ENCODE peak calls at places on chromosomes 1 and 21, in four cellular contexts. X is cardiac muscle cell, N is endodermal cell, G is suprapubic skin. M is an unnamed sample.
A peak's percentile ranks its signal among the peaks of the same experiment; 100 is the strongest.

GRCh38 chr1:224804220-224804619 is 125.3 kb upstream of the DNAH14 start:
- DNase-seq in G (no peak), X (no peak), N (no peak), M (no peak)

GRCh38 chr1:43348809-43349593 is 9.8 kb upstream of the CDC20 start:
- DNase-seq in G (peak; percentile 88), X (peak; percentile 78), N (peak; percentile 98), M (peak; percentile 95)

GRCh38 chr1:228337031-228337564 is 69.5 kb downstream of the TRIM11 start:
- DNase-seq in G (peak; percentile 57), N (peak; percentile 29), X (no peak), M (no peak)

GRCh38 chr1:30727796-30728195 is 4.4 kb upstream of the MATN1 start:
- DNase-seq in G (no peak), N (no peak), X (peak; percentile 68), M (no peak)

GRCh38 chr1:225389850-225390249 is 38.0 kb downstream of the LBR start:
- DNase-seq in N (no peak), G (no peak), X (no peak), M (no peak)

GRCh38 chr1:160748182-160748876 is 9.3 kb downstream of the SLAMF7 start:
- DNase-seq in N (peak; percentile 54), G (no peak), X (peak; percentile 33), M (no peak)

GRCh38 chr1:19073311-19074186 is 117.1 kb upstream of the IFFO2 start:
- DNase-seq in G (no peak), X (no peak), N (no peak), M (peak; percentile 36)

GRCh38 chr1:158248122-158248521 is 6.1 kb upstream of the CD1A start:
- DNase-seq in X (no peak), N (no peak), G (no peak), M (no peak)

GRCh38 chr1:41368384-41368783 is 7.2 kb downstream of the FOXO6 start:
- DNase-seq in X (no peak), G (no peak), N (no peak), M (no peak)

GRCh38 chr1:78079580-78079979 is 33.8 kb downstream of the GIPC2 start:
- DNase-seq in G (no peak), N (no peak), X (peak; percentile 50), M (no peak)

GRCh38 chr21:42535602-42536171 is 22.0 kb downstream of the SLC37A1 start:
- DNase-seq in G (peak; percentile 61), N (no peak), X (no peak), M (peak; percentile 82)

GRCh38 chr1:65108025-65108692 is 39.8 kb upstream of the AK4 start:
- DNase-seq in N (no peak), X (no peak), G (no peak), M (no peak)

GRCh38 chr1:3443759-3444697 is 10.4 kb upstream of the ARHGEF16 start:
- DNase-seq in X (no peak), N (no peak), G (no peak), M (no peak)

GRCh38 chr1:212179394-212180076 is 105.7 kb upstream of the PPP2R5A start:
- DNase-seq in G (no peak), N (no peak), X (peak; percentile 73), M (no peak)

GRCh38 chr1:100506221-100506620 is 31.7 kb upstream of the GPR88 start:
- DNase-seq in X (peak; percentile 68), N (no peak), G (no peak), M (no peak)

GRCh38 chr1:108129999-108130398 is 70.1 kb downstream of the SLC25A24 start:
- DNase-seq in G (no peak), N (peak; percentile 58), X (no peak), M (no peak)

GRCh38 chr21:36465481-36465880 is 14.4 kb downstream of the CLDN14 start:
- DNase-seq in G (no peak), N (no peak), X (no peak), M (no peak)

GRCh38 chr1:77948841-77949424 is 29.9 kb downstream of the FUBP1 start:
- DNase-seq in G (no peak), N (no peak), X (peak; percentile 64), M (no peak)

GRCh38 chr21:31509108-31510017 is 150.1 kb upstream of the SOD1 start:
- DNase-seq in G (no peak), N (peak; percentile 93), X (peak; percentile 44), M (peak; percentile 49)

GRCh38 chr1:231707407-231707806 is 80.8 kb downstream of the DISC1 start:
- DNase-seq in G (no peak), N (no peak), X (no peak), M (no peak)

GRCh38 chr21:29578306-29578705 is 279.6 kb downstream of the BACH1 start:
- DNase-seq in G (no peak), X (no peak), N (no peak), M (no peak)

GRCh38 chr1:153429266-153430165 is 13.2 kb downstream of the S100A7A start:
- DNase-seq in N (no peak), X (no peak), G (no peak), M (no peak)

GRCh38 chr1:94737124-94737998 is 82.8 kb upstream of the SLC44A3 start:
- DNase-seq in N (no peak), G (no peak), X (peak; percentile 86), M (no peak)

GRCh38 chr1:171610385-171610784 is 11.7 kb upstream of the MYOCOS start:
- DNase-seq in G (no peak), N (no peak), X (peak; percentile 42), M (no peak)

GRCh38 chr1:203638914-203639313 is 12.3 kb downstream of the ATP2B4 start:
- DNase-seq in G (peak; percentile 51), N (no peak), X (no peak), M (no peak)

GRCh38 chr1:183159960-183160359 is 26.1 kb upstream of the LAMC2 start:
- DNase-seq in G (peak; percentile 78), N (no peak), X (no peak), M (no peak)

GRCh38 chr1:27074175-27074780 is 61.6 kb upstream of the TENT5B start:
- DNase-seq in G (no peak), X (no peak), N (no peak), M (no peak)

GRCh38 chr1:19384113-19384512 is 72.0 kb downstream of the SLC66A1 start:
- DNase-seq in N (no peak), G (no peak), X (peak; percentile 57), M (no peak)

GRCh38 chr1:155103325-155103724 is 24.4 kb upstream of the EFNA1 start:
- DNase-seq in X (no peak), N (no peak), G (no peak), M (no peak)

GRCh38 chr1:155107309-155108283 is 20.1 kb upstream of the EFNA1 start:
- DNase-seq in G (no peak), X (no peak), N (no peak), M (no peak)

GRCh38 chr1:155106862-155107261 is 20.8 kb upstream of the EFNA1 start:
- DNase-seq in X (no peak), G (no peak), N (no peak), M (no peak)

GRCh38 chr1:155105604-155106011 is 22.1 kb upstream of the EFNA1 start:
- DNase-seq in G (no peak), N (no peak), X (peak; percentile 92), M (no peak)

DNA sequence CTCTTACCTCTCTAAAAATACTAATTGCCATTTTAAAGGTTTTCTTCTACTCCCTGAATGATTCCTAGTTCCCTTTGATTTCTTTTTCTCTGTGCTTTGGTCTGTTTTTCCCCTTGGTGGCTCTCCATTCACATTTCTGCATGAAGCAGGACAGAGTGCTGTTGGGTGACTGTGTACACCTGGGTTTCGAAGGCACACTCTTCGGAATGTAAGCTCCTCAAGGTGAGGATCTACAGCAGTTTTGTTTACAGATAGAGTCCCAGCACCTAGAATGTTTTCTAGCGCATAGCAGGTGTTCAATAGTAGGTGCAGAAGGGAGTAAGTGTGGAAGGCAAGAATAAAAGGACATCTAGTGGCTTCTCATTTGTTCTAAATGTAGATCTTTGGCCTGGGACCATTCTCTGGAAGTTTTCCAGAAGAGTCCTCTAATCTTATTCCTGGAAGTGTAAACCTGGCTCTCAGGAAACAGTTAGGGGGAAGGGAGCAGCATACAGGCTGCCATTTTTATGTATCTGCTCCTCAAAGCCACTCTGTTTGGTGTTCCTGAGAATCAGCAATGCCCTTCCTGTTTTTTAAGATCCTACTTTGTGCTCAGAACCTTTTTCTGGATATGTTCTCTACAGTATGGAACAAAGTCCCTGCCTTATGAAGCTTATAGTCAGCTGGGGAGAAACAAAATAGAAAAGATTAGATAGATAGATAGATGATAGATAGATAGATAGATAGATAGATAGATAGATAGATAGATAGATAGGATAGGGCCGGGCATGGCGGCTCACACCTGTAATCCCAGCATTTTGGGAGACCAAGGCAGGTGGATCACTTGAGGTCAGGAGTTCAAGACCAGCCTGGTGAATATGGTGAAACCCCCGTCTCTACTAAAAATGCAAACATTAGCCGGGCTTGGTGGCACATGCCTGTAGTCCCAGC is 22.8 kb upstream of the EFNA1 start:
- DNase-seq in N (no peak), G (no peak), X (peak; percentile 22), M (no peak)
- H3K4me3 ChIP-seq in N (no peak overlapping the region), G (no peak overlapping the region), X (no peak overlapping the region), M (no peak overlapping the region)

DNA sequence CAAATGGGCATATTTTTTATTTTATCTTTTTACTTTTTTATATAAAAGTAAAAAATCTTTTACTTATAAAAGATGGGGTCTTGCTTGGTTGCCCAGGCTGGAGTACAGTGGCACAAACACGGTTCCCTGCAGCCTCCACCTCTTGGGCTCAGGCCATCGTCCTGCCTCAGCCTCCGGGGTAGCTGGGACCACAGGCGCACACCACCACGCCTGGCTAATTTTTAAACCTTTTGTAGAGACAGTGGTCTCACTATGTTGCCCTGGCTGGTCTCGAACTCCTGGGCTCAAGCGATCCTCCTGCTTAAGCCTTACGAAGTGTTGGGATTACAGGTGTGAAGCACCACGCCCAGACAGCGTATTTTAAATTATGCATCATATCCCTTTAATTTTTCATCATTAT is 986 bp downstream of the H6PD start:
- DNase-seq in G (no peak), X (no peak), N (no peak), M (no peak)
- H3K4me3 ChIP-seq in G (peak overlapping the region; percentile 52), X (peak overlapping the region; percentile 61), N (peak overlapping the region; percentile 91), M (no peak overlapping the region)

DNA sequence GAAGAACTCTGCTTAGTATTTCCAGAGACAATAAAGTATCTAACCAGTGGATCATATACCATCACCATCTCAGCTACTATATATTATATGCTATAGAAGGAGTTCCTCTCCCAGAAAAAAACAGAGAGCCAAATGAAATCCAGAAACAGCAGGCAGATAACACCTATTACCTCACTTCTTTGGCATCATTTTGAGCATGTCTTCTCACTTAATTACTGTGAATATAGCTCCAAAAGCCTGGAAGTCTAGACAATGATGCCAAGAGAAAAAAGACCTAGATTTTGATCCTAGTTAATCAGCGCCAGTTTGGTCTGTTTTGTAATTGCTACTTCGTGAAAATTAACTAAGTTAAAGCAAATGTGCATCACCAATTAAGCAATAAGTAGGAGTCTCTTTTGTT is 131.3 kb downstream of the EIF4G3 start:
- DNase-seq in X (peak; percentile 52), G (no peak), N (no peak), M (no peak)
- H3K4me3 ChIP-seq in X (no peak overlapping the region), G (no peak overlapping the region), N (no peak overlapping the region), M (no peak overlapping the region)

DNA sequence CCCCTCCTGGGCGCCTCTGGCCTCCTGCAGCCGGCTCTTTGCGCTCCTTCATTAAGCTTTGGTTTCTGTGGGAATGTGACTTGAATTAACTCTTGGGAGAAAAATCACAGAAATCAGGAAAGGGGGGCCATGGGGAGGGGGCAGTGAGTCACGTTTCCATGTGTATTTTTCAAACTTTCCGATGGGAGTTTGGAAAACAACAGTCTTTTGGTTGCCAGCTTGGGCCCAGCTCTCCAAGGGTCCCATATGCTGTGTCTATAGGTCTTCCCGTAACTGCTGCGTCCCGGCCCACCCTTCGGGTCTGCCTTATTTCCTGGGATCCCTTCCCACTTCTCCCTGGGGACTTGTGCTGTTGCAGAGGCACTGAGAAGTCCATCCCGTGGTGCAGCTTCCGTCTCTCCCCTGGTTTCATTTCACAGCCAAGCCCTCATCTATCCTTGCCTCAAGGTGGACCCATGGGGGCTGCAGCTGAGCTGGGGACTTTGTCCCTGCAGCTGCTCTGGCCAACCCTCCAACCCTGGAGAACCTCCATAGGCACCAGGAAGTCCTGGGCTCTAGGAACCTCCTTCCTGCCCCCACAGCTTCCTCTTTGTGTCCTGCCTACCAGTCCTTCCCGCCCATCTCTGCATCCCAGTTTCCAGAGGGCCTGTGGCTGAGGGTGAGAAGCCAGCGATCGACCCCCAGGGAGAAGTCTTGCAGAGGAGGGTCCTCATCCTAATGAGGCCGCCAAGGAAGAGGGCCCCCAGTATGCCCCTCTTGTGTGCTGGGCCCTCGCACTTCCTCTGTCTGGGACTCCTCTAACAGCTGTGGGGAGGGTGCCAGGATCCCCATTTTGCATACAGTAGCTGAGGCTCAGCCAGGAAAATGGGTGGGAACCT is 11.6 kb upstream of the LMNA start:
- DNase-seq in G (no peak), X (peak; percentile 54), N (no peak), M (no peak)
- H3K4me3 ChIP-seq in G (peak overlapping the region; percentile 43), X (no peak overlapping the region), N (no peak overlapping the region), M (no peak overlapping the region)